ENCODE peak calls at places on chromosomes 13 and 19, in nine cellular contexts. F, Q, C, V, Z, N, T, H and I are unnamed samples.

GRCh38 chr19:4267101-4267900 is 11.8 kb upstream of the SHD start:
- DNase-seq in F (peak; percentile 79), Q (peak; percentile 72), C (no peak), V (peak; percentile 67), Z (peak; percentile 69), N (no peak), T (peak; percentile 47), H (peak; percentile 41), I (peak; percentile 19)

GRCh38 chr13:24149306-24150032 is 11.1 kb upstream of the SPATA13 start:
- DNase-seq in F (no peak), Q (no peak), C (no peak), V (no peak), Z (no peak), N (no peak), T (no peak), H (no peak), I (no peak)

GRCh38 chr19:16886305-16886880 is 2.4 kb upstream of the F2RL3 start:
- DNase-seq in F (no peak), Q (peak; percentile 84), C (no peak), V (no peak), Z (no peak), N (no peak), T (no peak), H (peak; percentile 73), I (no peak)

GRCh38 chr19:49642488-49643035 is 553 bp downstream of the SCAF1 start:
- DNase-seq in F (no peak), Q (no peak), C (no peak), V (peak; percentile 35), Z (no peak), N (no peak), T (no peak), H (no peak), I (no peak)

GRCh38 chr13:110938662-110939421 is 24.0 kb upstream of the ANKRD10 start:
- DNase-seq in F (no peak), Q (no peak), C (no peak), V (no peak), Z (no peak), N (no peak), T (no peak), H (no peak), I (no peak)

GRCh38 chr19:11174336-11174735 is 18.8 kb upstream of the SPC24 start:
- DNase-seq in F (no peak), Q (no peak), C (no peak), V (no peak), Z (no peak), N (no peak), T (no peak), H (no peak), I (no peak)

GRCh38 chr13:47555235-47555634 is 445.8 kb downstream of the SUCLA2 start:
- DNase-seq in F (no peak), Q (no peak), C (no peak), V (no peak), Z (no peak), N (no peak), T (no peak), H (no peak), I (no peak)

GRCh38 chr13:55576389-55576788 is 1564.3 kb upstream of the PRR20A start:
- DNase-seq in F (no peak), Q (no peak), C (no peak), V (no peak), Z (no peak), N (no peak), T (no peak), H (no peak), I (no peak)

GRCh38 chr19:23917856-23918255 is 3.2 kb downstream of the ZNF726 start:
- DNase-seq in F (no peak), Q (no peak), C (no peak), V (no peak), Z (no peak), N (no peak), T (no peak), H (peak; percentile 77), I (no peak)

GRCh38 chr19:45876161-45876410 is 9.9 kb downstream of the IRF2BP1 start:
- DNase-seq in F (peak; percentile 37), Q (no peak), C (no peak), V (no peak), Z (no peak), N (no peak), T (no peak), H (no peak), I (no peak)

GRCh38 chr13:24651718-24652345 is 28.4 kb upstream of the ATP12A start:
- DNase-seq in F (no peak), Q (no peak), C (no peak), V (peak; percentile 85), Z (no peak), N (no peak), T (no peak), H (no peak), I (no peak)

GRCh38 chr13:25463496-25463895 is 91.7 kb downstream of the ATP8A2 start:
- DNase-seq in F (no peak), Q (no peak), C (no peak), V (no peak), Z (no peak), N (no peak), T (no peak), H (no peak), I (no peak)

GRCh38 chr13:45916036-45916435 is 64.5 kb upstream of the SIAH3 start:
- DNase-seq in F (no peak), Q (no peak), C (no peak), V (no peak), Z (no peak), N (no peak), T (no peak), H (no peak), I (no peak)

GRCh38 chr13:32537580-32538233 is 888 bp downstream of the N4BP2L2 start:
- DNase-seq in F (peak; percentile 52), Q (peak; percentile 64), C (no peak), V (peak; percentile 42), Z (no peak), N (no peak), T (peak; percentile 9), H (no peak), I (peak; percentile 19)

GRCh38 chr13:50450279-50450678 is 393.2 kb downstream of the DLEU7 start:
- DNase-seq in F (no peak), Q (no peak), C (no peak), V (no peak), Z (no peak), N (no peak), T (no peak), H (no peak), I (no peak)
- H3K4me3 ChIP-seq in F (no peak overlapping the region), Q (no peak overlapping the region), C (no peak overlapping the region), V (no peak overlapping the region), Z (no peak overlapping the region), N (no peak overlapping the region), T (no peak overlapping the region), H (no peak overlapping the region), I (no peak overlapping the region)

GRCh38 chr13:44915962-44916361 is 73.3 kb downstream of the NUFIP1 start:
- DNase-seq in F (no peak), Q (no peak), C (no peak), V (peak; percentile 15), Z (no peak), N (no peak), T (no peak), H (no peak), I (no peak)
- H3K27me3 ChIP-seq in F (no peaks in the 10 kb centered on the region), Q (no peaks in the 10 kb centered on the region), C (no peaks in the 10 kb centered on the region), V (no peaks in the 10 kb centered on the region), Z (no peaks in the 10 kb centered on the region), N (no peaks in the 10 kb centered on the region), T (no peaks in the 10 kb centered on the region), H (no peaks in the 10 kb centered on the region), I (no peaks in the 10 kb centered on the region)

GRCh38 chr19:30664358-30665058 is 292.3 kb downstream of the ZNF536 start:
- DNase-seq in F (no peak), Q (no peak), C (no peak), V (no peak), Z (peak; percentile 54), N (no peak), T (no peak), H (no peak), I (no peak)

GRCh38 chr19:30662211-30662861 is 290.2 kb downstream of the ZNF536 start:
- DNase-seq in F (no peak), Q (no peak), C (no peak), V (no peak), Z (peak; percentile 12), N (no peak), T (no peak), H (no peak), I (no peak)

GRCh38 chr19:30656520-30657100 is 284.4 kb downstream of the ZNF536 start:
- DNase-seq in F (no peak), Q (no peak), C (no peak), V (no peak), Z (peak; percentile 31), N (no peak), T (no peak), H (no peak), I (no peak)

GRCh38 chr19:30665449-30665848 is 293.3 kb downstream of the ZNF536 start:
- DNase-seq in F (no peak), Q (no peak), C (no peak), V (no peak), Z (peak; percentile 33), N (no peak), T (no peak), H (no peak), I (no peak)

DNA sequence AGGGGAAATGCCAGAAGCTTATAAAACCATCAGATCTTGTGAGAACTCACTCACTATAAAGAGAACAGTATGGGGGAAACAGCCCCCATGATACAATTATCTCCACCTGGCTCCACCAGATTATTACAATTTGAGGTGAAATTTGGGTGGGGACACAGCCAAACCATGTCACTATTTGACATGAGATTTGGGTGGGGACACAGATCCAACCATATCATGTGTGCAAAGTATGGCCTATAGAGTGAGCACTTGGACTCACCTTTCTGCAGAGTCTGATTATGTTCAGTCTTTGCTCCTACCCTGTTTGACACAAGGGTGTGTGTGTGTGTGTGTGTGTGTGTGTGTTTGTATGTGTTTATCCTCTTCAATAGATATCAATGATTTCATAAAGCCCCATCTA is 287.5 kb downstream of the ZNF536 start:
- DNase-seq in F (no peak), Q (no peak), C (no peak), V (no peak), Z (no peak), N (no peak), T (no peak), H (no peak), I (no peak)
- H3K4me3 ChIP-seq in F (no peak overlapping the region), Q (no peak overlapping the region), C (no peak overlapping the region), V (no peak overlapping the region), Z (no peak overlapping the region), N (no peak overlapping the region), T (no peak overlapping the region), H (no peak overlapping the region), I (no peak overlapping the region)

DNA sequence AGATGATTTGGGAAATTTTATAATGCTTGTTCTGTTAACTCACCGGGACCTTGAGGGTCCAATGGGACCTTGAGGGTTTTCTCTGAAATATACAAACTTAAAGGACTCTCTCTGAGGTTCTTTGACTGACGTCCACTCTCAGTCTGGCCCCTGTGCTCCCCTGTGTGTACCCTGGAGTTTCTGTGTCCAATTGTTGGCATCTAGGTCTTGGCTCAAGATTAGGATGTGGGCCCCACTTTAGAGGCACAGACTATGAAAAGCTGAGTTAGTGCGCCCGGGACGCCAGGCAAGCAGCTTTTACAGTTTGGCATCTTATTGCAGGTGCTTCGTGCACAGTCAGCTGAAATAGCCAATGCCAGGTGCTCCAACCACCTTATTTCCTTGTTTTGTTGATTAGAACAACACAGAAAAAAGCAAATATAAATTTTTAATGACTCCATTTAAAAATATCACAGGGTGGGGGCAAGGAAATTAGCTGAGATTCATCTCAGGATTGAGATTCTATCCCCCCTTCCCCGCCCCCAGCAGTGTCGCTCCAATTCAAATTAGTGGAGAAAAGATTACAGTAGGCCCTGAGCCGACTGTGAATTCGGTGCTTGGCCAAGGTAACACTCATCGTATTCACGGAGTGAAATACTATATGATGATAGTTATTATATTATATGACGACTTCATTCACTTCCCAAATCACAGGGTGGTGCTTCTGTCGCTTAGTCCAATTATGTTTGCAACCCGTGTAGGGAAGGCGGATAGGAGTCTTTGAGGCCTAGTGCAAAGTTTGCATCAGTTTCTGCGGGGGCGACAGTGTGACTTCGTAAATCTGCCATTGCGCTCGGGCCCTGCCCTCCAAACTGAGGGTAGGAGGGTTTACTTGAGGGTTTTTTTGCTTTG is 4.3 kb downstream of the SOX1 start:
- DNase-seq in F (no peak), Q (no peak), C (no peak), V (no peak), Z (no peak), N (no peak), T (no peak), H (no peak), I (no peak)
- H3K27me3 ChIP-seq in F (peaks cover 36% of the 10 kb centered on the region), Q (no peaks in the 10 kb centered on the region), C (peaks cover 53% of the 10 kb centered on the region), V (peaks cover 84% of the 10 kb centered on the region), Z (peaks cover 10% of the 10 kb centered on the region), N (peaks cover 84% of the 10 kb centered on the region), T (peaks cover 23% of the 10 kb centered on the region), H (peaks cover 60% of the 10 kb centered on the region), I (peaks cover 29% of the 10 kb centered on the region)